ENCODE peak calls at places on chromosome 22, in seven cellular contexts. R is IMR-90, L is esophagus squamous epithelium, W is stomach, Z is GM12878, K is Peyer's patch, C is A549. S is an unnamed sample.

GRCh38 chr22:36088292-36088691 is 59.7 kb upstream of the RBFOX2 start:
- DNase-seq in R (no peak), K (no peak), C (no peak), Z (no peak), L (no peak), W (no peak), S (no peak)

GRCh38 chr22:36756746-36757607 is 18.9 kb downstream of the IFT27 start:
- DNase-seq in W (no peak), Z (no peak), R (no peak), K (peak), L (no peak), C (no peak), S (no peak)

GRCh38 chr22:21939392-21940319 is 13.0 kb downstream of the PPM1F start:
- DNase-seq in Z (no peak), L (no peak), C (no peak), W (no peak), K (no peak), R (no peak), S (no peak)

GRCh38 chr22:23608583-23608982 is 23.5 kb downstream of the DRICH1 start:
- DNase-seq in K (no peak), R (peak), L (no peak), W (no peak), C (no peak), Z (no peak), S (no peak)

GRCh38 chr22:32142600-32142999 is 16.5 kb downstream of the C22orf42 start:
- DNase-seq in C (no peak), W (no peak), L (no peak), K (no peak), Z (no peak), R (no peak), S (no peak)

GRCh38 chr22:27790396-27791216 is 10.9 kb downstream of the MN1 start:
- DNase-seq in L (no peak), R (no peak), W (no peak), C (no peak), Z (no peak), K (no peak), S (no peak)

GRCh38 chr22:21100149-21101032 is 54.6 kb downstream of the LRRC74B start:
- DNase-seq in L (no peak), R (peak), K (no peak), C (no peak), W (no peak), Z (no peak), S (no peak)

GRCh38 chr22:21026783-21027692 is 5.3 kb downstream of the SLC7A4 start:
- DNase-seq in L (no peak), R (peak), K (no peak), Z (no peak), C (no peak), W (no peak), S (no peak)

GRCh38 chr22:31193092-31193491 is 19.0 kb upstream of the LIMK2 start:
- DNase-seq in C (no peak), K (peak), Z (no peak), R (no peak), L (no peak), W (no peak), S (no peak)

GRCh38 chr22:37659897-37660708 is 1.6 kb downstream of the PDXP start:
- DNase-seq in Z (no peak), C (no peak), W (no peak), R (no peak), L (no peak), K (no peak), S (no peak)

GRCh38 chr22:32542332-32543019 is 67.9 kb downstream of the FBXO7 start:
- DNase-seq in K (peak), Z (no peak), R (no peak), W (no peak), L (no peak), C (no peak), S (peak)

GRCh38 chr22:28115426-28115825 is 196.4 kb upstream of the PITPNB start:
- DNase-seq in W (no peak), R (no peak), C (no peak), Z (no peak), K (no peak), L (no peak), S (no peak)

GRCh38 chr22:49214976-49215375 is 612.7 kb downstream of the BRD1 start:
- DNase-seq in R (no peak), C (no peak), Z (no peak), L (no peak), W (peak), K (peak), S (no peak)

GRCh38 chr22:43861529-43861928 is 784 bp downstream of the SULT4A1 start:
- DNase-seq in W (no peak), K (no peak), C (no peak), Z (no peak), L (no peak), R (peak), S (no peak)

GRCh38 chr22:21450320-21450831 is 16.8 kb upstream of the TMEM191C start:
- DNase-seq in K (peak), R (no peak), W (peak), Z (no peak), C (no peak), L (no peak), S (no peak)

GRCh38 chr22:44191036-44191454 is 10.3 kb downstream of the PARVG start:
- DNase-seq in Z (no peak), R (no peak), W (no peak), L (no peak), C (no peak), K (no peak), S (no peak)

GRCh38 chr22:23263651-23264555 is 83.6 kb downstream of the BCR start:
- DNase-seq in Z (no peak), L (no peak), K (peak), W (peak), C (no peak), R (no peak), S (no peak)

GRCh38 chr22:21972293-21972779 is 10.3 kb downstream of the TOP3B start:
- DNase-seq in R (peak), C (peak), L (no peak), Z (no peak), K (peak), W (no peak), S (no peak)

GRCh38 chr22:23834830-23835772 is 3.7 kb downstream of the DERL3 start:
- DNase-seq in W (peak), R (no peak), K (peak), Z (no peak), L (no peak), C (no peak), S (peak)

GRCh38 chr22:30941363-30941740 is 27.2 kb downstream of the MORC2 start:
- DNase-seq in L (no peak), R (no peak), W (no peak), K (no peak), C (no peak), Z (no peak), S (no peak)

GRCh38 chr22:33803371-33803770 is 116.9 kb downstream of the LARGE1 start:
- DNase-seq in R (peak), Z (no peak), K (no peak), L (no peak), W (no peak), C (no peak), S (no peak)

GRCh38 chr22:16915711-16916110 is 90.5 kb upstream of the XKR3 start:
- DNase-seq in C (no peak), W (no peak), K (no peak), R (no peak), Z (no peak), L (no peak), S (no peak)

GRCh38 chr22:49007013-49007653 is 820.5 kb downstream of the BRD1 start:
- DNase-seq in C (no peak), Z (no peak), R (no peak), K (no peak), L (no peak), W (peak), S (peak)

GRCh38 chr22:23064381-23065068 is 5.8 kb upstream of the GNAZ start:
- DNase-seq in C (no peak), K (peak), R (no peak), Z (no peak), W (no peak), L (no peak), S (peak)

GRCh38 chr22:11613898-11614755 is 3913.9 kb upstream of the OR11H1 start:
- DNase-seq in C (no peak), R (no peak), L (no peak), K (no peak), W (no peak), Z (no peak), S (no peak)

GRCh38 chr22:36577019-36577418 is 48.1 kb upstream of the EIF3D start:
- DNase-seq in R (peak), K (no peak), C (peak), Z (no peak), L (no peak), W (no peak), S (no peak)

GRCh38 chr22:48318575-48319320 is 1508.9 kb downstream of the BRD1 start:
- DNase-seq in Z (no peak), W (no peak), R (no peak), C (no peak), K (peak), L (no peak), S (no peak)

GRCh38 chr22:20026204-20026908 is 5.4 kb downstream of the TANGO2 start:
- DNase-seq in W (no peak), C (no peak), L (no peak), R (no peak), Z (no peak), K (no peak), S (no peak)

GRCh38 chr22:42353883-42354727 is 78.1 kb downstream of the NFAM1 start:
- DNase-seq in L (no peak), K (no peak), R (peak), C (no peak), W (no peak), Z (no peak), S (no peak)

GRCh38 chr22:49090853-49091135 is 736.9 kb downstream of the BRD1 start:
- DNase-seq in L (no peak), K (no peak), W (no peak), C (no peak), R (no peak), Z (no peak), S (no peak)

GRCh38 chr22:17912942-17913704 is 111.2 kb downstream of the MICAL3 start:
- DNase-seq in C (no peak), Z (no peak), L (no peak), R (no peak), K (peak), W (no peak), S (no peak)

DNA sequence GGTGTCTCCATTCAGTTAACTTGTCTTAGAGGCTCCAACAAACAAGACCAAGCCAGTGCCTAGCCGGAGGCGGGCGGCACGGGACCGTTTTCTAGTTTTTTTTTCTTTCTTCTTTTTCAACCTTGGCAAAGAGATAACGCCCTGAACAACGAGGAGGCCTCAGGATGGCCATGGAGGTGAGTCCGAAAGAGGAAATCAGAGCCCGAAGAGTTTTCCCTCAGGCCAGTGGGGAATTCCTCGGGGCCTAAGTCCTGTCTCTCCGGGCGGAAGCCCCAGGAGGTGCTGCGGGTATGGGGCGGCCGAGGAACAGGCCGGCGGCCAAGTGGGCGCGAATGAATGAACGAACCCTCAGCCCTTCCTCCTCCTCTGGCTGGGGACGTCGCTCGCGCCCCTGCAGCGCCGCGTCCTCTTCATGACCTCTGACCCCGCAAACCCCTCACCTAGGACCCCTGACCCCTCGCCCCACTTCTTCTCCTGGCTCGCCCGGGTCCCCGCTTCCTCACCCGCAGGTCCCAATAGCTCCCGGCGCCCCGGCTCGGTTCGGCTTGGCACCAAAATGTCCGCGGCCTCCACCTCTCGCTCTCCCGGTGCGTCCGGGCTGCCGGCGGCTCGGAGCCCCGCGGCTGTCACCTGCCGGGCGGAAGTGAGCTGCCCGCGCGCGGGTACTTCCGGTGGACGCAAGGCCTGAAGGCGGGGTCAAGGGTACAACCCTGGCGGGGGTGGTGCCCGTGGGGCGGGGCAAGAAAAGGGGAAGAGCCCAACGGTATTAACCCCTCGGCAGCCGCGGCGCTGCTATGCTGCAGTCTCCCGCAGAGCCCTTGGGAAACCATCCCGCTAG is at the start of gene AP1B1:
- DNase-seq in K (peak), L (peak), C (peak), W (peak), R (peak), Z (peak), S (peak)
- TF ChIP-seq POLR2A in K (peak), L (peak), C (peak), W (peak), R (no peak), Z (peak), S (peak)

GRCh38 chr22:50578776-50579310 is 616 bp upstream of the CPT1B start:
- DNase-seq in R (no peak), K (peak), C (no peak), Z (no peak), W (no peak), L (no peak), S (no peak)
- H3K27ac ChIP-seq in R (peak), K (peak), C (no peak), Z (no peak), W (no peak), L (no peak), S (peak)

DNA sequence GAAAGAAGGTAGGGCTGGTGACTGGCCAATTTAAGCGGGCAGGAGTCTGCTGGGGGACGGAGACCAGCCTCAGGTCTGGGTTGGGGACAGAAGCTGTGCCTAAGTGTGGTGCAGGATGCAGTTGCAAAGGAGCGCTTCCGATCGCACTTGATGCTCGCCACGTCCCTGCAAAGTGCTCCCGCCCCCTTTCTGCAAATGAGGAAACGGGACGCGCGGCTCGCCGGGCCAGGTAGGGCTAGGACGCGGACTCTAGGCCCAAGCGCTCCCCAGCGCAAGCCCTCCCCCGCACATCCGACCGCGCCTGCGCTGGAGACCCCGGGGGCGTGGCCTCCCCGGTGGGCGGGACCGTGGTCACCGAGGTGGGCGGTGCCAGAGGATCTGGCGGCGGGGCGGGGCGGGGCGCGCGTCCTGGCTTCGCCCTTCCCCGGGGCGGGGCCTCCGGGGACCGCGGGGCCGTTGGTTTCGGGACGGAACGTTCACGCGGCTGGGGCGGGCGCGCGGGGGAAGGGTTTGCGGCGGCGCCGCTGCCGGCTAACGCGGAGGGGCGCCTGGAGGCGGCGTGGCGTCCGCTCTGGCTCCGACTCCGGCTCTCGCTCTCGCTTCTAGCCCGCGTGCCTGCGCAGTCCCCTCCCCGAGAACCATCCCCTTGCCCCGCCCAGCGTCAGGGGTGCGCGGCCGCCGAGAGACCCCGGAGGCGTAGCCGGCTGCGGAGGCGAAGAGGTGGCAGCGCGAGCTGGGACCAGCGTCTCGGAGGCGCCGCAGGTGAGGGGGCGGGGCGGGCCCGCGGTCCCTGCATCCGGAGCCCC is at the start of gene FAM118A:
- DNase-seq in W (peak), K (peak), L (peak), C (peak), R (peak), Z (peak), S (peak)
- TF ChIP-seq POLR2A in W (peak), K (peak), L (peak), C (peak), R (peak), Z (peak), S (peak)

GRCh38 chr22:47095395-47096122 is 333.1 kb downstream of the TBC1D22A start:
- DNase-seq in W (no peak), K (no peak), Z (no peak), C (no peak), R (peak), L (no peak), S (no peak)
- H3K27ac ChIP-seq in W (no peak), K (no peak), Z (no peak), C (no peak), R (no peak), L (no peak), S (no peak)

DNA sequence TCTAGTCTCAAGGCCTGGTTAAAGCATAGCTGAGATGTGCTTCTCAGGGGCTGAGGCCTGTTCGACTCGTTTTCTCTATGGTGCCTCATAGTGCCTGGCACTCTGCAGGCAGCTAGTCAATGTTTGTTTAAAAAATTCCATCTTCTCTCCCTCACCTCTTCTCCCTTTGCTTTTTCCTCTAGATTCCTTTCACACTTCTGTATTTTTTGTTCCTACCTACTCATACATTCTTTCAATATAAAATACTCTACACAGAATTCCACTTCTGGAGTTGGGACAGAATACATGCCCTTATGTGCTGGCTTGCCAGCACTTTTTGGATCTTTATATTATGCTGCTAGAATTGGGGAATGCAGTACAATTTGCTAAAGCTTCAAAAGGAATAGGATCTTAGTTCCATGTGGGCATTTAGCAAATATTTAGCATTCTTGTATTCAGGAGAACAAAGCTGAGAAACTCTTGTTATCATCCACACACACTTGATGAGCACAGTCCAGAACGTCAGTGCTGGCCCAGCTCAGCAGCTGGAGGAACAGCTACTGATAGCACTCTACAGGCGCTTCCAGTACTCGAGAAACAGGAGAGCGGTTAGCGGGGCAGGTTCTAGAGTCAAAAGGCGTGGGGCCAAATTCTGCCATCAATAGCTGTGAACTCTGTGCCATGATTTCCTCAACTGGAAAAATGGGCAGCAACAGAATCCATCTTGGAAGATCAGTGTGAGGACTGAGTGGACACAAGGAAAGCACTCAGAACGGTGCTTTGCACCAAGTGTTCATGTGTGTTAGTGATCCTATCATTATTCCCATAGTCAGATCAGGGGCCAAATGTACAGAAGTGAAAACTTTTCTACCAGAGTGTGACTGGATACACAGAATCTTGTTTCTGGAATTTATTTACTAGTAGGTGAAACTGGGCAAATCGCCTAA is 3.4 kb downstream of the JOSD1 start:
- DNase-seq in C (no peak), W (peak), L (no peak), K (peak), Z (no peak), R (peak), S (peak)
- TF ChIP-seq POLR2A in C (no peak), W (no peak), L (no peak), K (peak), Z (no peak), R (peak), S (no peak)

GRCh38 chr22:29603358-29604191 is at the start of gene NF2:
- DNase-seq in Z (peak), W (peak), K (peak), R (peak), L (peak), C (peak), S (peak)

GRCh38 chr22:29609139-29609538 is 5.7 kb downstream of the NF2 start:
- DNase-seq in L (no peak), K (no peak), C (peak), W (no peak), Z (no peak), R (no peak), S (no peak)

GRCh38 chr22:29606320-29606719 is 2.9 kb downstream of the NF2 start:
- DNase-seq in R (no peak), Z (no peak), L (no peak), C (no peak), W (no peak), K (no peak), S (no peak)

GRCh38 chr22:29607426-29607825 is 4.0 kb downstream of the NF2 start:
- DNase-seq in W (no peak), R (no peak), C (no peak), L (no peak), K (no peak), Z (no peak), S (no peak)

GRCh38 chr22:29605236-29605850 is 1.9 kb downstream of the NF2 start:
- DNase-seq in C (no peak), L (no peak), R (no peak), W (no peak), Z (no peak), K (no peak), S (no peak)
- H3K27ac ChIP-seq in C (no peak), L (no peak), R (peak), W (no peak), Z (no peak), K (no peak), S (no peak)

DNA sequence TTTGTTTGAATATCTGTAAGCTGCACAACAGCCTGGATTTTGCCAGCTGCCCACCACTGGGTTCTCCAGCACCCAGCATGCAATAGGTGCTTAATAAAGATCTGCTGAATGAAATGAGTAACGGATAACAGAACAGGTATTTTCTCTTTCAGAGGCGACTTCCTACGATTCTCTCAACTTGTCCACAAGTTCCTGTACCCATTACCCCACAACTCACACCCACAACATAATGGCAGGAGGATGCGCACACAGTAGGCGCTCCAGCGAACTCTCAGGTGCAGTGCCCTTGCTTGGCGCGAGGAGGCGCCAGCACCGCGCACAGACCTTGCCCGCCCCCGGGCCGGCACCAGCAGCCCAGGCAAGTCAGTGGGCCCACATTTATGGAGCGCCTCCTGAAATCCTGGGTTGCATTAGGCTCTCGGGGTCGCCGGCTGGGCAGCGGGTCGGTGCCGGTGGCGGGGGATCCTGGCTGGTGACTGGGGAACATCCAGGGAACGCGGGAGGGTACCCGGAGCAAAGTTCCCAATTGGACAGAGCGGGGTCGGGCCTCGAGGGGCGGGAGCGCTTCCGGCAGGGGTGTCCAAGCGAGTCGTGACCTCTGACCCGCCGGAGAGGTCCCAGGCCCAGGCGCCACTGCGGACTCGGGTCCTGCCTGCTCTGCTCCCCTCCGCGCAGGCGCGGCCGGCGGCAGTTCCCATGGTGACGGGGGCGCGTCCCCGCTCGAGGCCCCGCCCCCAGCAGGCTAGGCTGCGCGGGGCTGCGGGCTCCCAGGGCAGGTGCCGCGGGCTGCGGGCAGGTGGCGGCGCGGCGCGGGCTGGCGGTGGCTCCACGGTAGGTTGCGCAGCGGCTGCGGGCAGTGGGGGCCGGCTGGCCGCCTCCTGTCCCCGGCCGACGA is at the start of gene KIAA1671:
- DNase-seq in K (peak), L (no peak), Z (no peak), W (peak), C (peak), R (peak), S (peak)
- TF ChIP-seq POLR2A in K (no peak), L (peak), Z (no peak), W (no peak), C (peak), R (no peak), S (no peak)